ENCODE peak calls at places on chromosomes 7 and 10, in ten cellular contexts. R, O, A, K, T, N, Y, D, B and Q are unnamed samples.

GRCh38 chr10:89086801-89087513 is 96.4 kb downstream of the FAS start:
- DNase-seq in D (peak; percentile 88), O (no peak), T (peak; percentile 68), B (no peak), N (peak; percentile 82), R (peak; percentile 43), Y (peak; percentile 40), A (peak; percentile 74), K (no peak), Q (peak; percentile 86)

GRCh38 chr10:67670401-67670800 is 25.6 kb downstream of the CTNNA3 start:
- DNase-seq in B (no peak), Y (no peak), R (no peak), T (no peak), A (no peak), O (no peak), K (no peak), N (no peak), D (no peak), Q (no peak)

GRCh38 chr7:63899691-63900393 is 98.8 kb upstream of the ZNF722 start:
- DNase-seq in O (no peak), A (peak; percentile 87), K (no peak), D (no peak), T (no peak), R (no peak), B (no peak), Y (peak; percentile 87), N (no peak), Q (peak; percentile 70)

GRCh38 chr7:137877301-137877700 is 30.5 kb upstream of the DGKI start:
- DNase-seq in R (no peak), Y (no peak), D (no peak), O (no peak), N (no peak), T (no peak), A (no peak), K (no peak), B (no peak), Q (no peak)

GRCh38 chr10:75209325-75210192 is 1.0 kb upstream of the VDAC2 start:
- DNase-seq in R (no peak), A (peak; percentile 91), D (peak; percentile 74), Y (peak; percentile 77), O (no peak), T (peak; percentile 90), K (peak; percentile 37), N (peak; percentile 35), B (no peak), Q (peak; percentile 70)

GRCh38 chr10:44854693-44855350 is 56.3 kb upstream of the TMEM72 start:
- DNase-seq in R (no peak), N (no peak), B (no peak), D (no peak), K (no peak), A (no peak), O (no peak), Y (no peak), T (no peak), Q (no peak)

GRCh38 chr7:141696386-141696785 is 5.6 kb downstream of the DENND11 start:
- DNase-seq in A (no peak), D (peak; percentile 26), B (no peak), O (no peak), K (no peak), Y (no peak), N (no peak), T (no peak), R (no peak), Q (no peak)

GRCh38 chr7:137870684-137871083 is 23.9 kb upstream of the DGKI start:
- DNase-seq in N (no peak), Y (no peak), B (no peak), T (no peak), D (peak; percentile 61), R (no peak), O (no peak), K (no peak), A (no peak), Q (no peak)

GRCh38 chr7:139153832-139154231 is 44.3 kb upstream of the ZC3HAV1 start:
- DNase-seq in D (peak; percentile 47), O (no peak), N (peak; percentile 37), R (peak; percentile 1), Y (no peak), A (no peak), B (no peak), K (no peak), T (no peak), Q (no peak)

GRCh38 chr10:125160856-125161569 is 650 bp upstream of the CTBP2 start:
- DNase-seq in Y (peak; percentile 71), O (no peak), T (peak; percentile 96), B (peak; percentile 95), A (peak; percentile 89), D (peak; percentile 93), K (peak; percentile 88), N (peak; percentile 74), R (peak; percentile 50), Q (peak; percentile 85)

GRCh38 chr10:60335708-60336107 is 54.0 kb downstream of the ANK3 start:
- DNase-seq in O (no peak), N (peak; percentile 33), A (no peak), D (no peak), Y (no peak), K (no peak), R (no peak), T (no peak), B (no peak), Q (no peak)

GRCh38 chr10:88065384-88066049 is 202.1 kb downstream of the PTEN start:
- DNase-seq in O (no peak), D (no peak), R (no peak), B (no peak), K (no peak), T (no peak), Y (no peak), N (no peak), A (no peak), Q (no peak)

GRCh38 chr7:49400891-49401550 is 372.4 kb upstream of the VWC2 start:
- DNase-seq in B (no peak), R (no peak), N (no peak), D (no peak), K (no peak), A (no peak), Y (no peak), O (no peak), T (no peak), Q (no peak)

GRCh38 chr7:100353685-100354330 is 4.1 kb upstream of the PILRB start:
- DNase-seq in A (no peak), D (no peak), Y (no peak), T (no peak), O (no peak), B (no peak), R (no peak), K (no peak), N (no peak), Q (no peak)

GRCh38 chr7:100969066-100969615 is at the start of gene MUC12:
- DNase-seq in T (no peak), A (no peak), R (no peak), K (no peak), O (no peak), Y (no peak), B (no peak), D (no peak), N (no peak), Q (no peak)

GRCh38 chr10:4352566-4352961 is 473.4 kb upstream of the AKR1E2 start:
- DNase-seq in T (no peak), D (peak; percentile 90), N (no peak), B (no peak), A (no peak), R (no peak), O (no peak), K (no peak), Y (no peak), Q (no peak)

GRCh38 chr10:75400769-75401568 is 595 bp downstream of the ZNF503 start:
- DNase-seq in D (peak; percentile 68), T (peak; percentile 90), Y (peak; percentile 66), A (peak; percentile 84), R (no peak), O (no peak), K (peak; percentile 71), B (peak; percentile 67), N (peak; percentile 43), Q (no peak)

GRCh38 chr10:95445223-95445836 is 115.8 kb downstream of the SORBS1 start:
- DNase-seq in D (peak; percentile 54), K (no peak), Y (peak; percentile 45), O (no peak), N (peak; percentile 57), B (no peak), T (no peak), R (peak; percentile 11), A (peak; percentile 83), Q (no peak)

DNA sequence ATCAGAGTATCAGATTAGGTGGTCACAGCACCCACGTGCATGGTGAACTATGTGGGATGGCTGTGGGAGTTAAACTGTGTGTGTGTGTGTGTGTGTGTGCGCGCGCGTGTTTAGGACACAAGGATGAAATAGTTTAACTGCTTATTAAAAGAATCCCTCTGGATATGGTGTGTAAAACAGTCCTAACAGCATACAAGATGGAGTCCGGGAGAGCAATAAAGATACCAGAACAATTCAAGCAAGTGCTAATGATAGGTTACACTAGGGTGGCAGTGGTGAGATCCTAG is 202.2 kb downstream of the IPMK start:
- DNase-seq in T (no peak), N (no peak), A (no peak), D (no peak), K (no peak), O (no peak), Y (no peak), B (no peak), R (no peak), Q (no peak)
- TF ChIP-seq CTCF in T (no peak), N (peak; percentile 41), A (no peak), D (no peak), K (no peak), O (no peak), Y (no peak), B (no peak), R (no peak), Q (no peak)

DNA sequence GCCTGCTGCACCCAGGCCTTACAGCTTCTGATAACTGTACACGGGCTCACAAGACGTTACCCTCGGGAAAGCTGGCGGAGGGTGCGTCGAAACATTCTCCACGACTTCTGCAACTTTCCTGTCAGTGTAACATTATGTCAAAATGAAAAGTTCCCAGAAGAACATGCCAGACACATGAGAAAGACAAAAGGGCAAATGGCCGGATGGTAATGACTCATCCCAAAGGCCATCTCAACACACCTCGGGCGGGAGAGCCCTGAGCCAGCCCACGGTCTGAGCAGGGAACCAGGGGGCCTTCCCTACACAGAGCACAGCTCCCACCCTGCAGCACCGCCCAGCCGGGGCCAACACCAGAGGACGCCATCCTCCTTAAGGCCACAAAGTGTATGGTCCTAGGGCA is 118.7 kb downstream of the MAD1L1 start:
- DNase-seq in D (peak; percentile 89), K (no peak), N (peak; percentile 66), B (no peak), R (peak; percentile 23), O (no peak), A (no peak), Y (no peak), T (no peak), Q (no peak)
- TF ChIP-seq CTCF in D (no peak), K (no peak), N (peak; percentile 27), B (peak; percentile 4), R (no peak), O (no peak), A (no peak), Y (no peak), T (no peak), Q (no peak)

GRCh38 chr10:118827466-118828155 is 72.8 kb upstream of the CACUL1 start:
- DNase-seq in D (no peak), Y (no peak), B (no peak), R (no peak), N (no peak), K (no peak), A (no peak), T (no peak), O (no peak), Q (no peak)
- TF ChIP-seq CTCF in D (peak; percentile 25), Y (no peak), B (peak; percentile 31), R (no peak), N (peak; percentile 67), K (peak; percentile 51), A (no peak), T (no peak), O (peak; percentile 42), Q (peak; percentile 33)

GRCh38 chr10:72328045-72328828 is 26.5 kb downstream of the DNAJB12 start:
- DNase-seq in O (no peak), N (peak; percentile 47), B (peak; percentile 81), Y (peak; percentile 77), A (peak; percentile 86), D (peak; percentile 81), T (no peak), K (peak; percentile 76), R (no peak), Q (no peak)
- TF ChIP-seq CTCF in O (no peak), N (peak; percentile 71), B (peak; percentile 72), Y (no peak), A (peak; percentile 74), D (peak; percentile 78), T (peak; percentile 58), K (peak; percentile 16), R (peak; percentile 70), Q (peak; percentile 34)